ENCODE peak calls at places on chromosomes 4 and X, in five cellular contexts. V is NCI-H82, A is anterior cingulate cortex, H is NCI-H2029 treated with DMSO at 0.1 percent for 48 hours, I is sciatic nerve. O is an unnamed sample.
A peak's percentile ranks its signal among the peaks of the same experiment; 100 is the strongest.

GRCh38 chr4:23943478-23943877 is 53.6 kb upstream of the PPARGC1A start:
- DNase-seq in V (no peak), A (no peak), H (no peak), I (no peak), O (no peak)

GRCh38 chr4:147362868-147363440 is 117.9 kb upstream of the EDNRA start:
- DNase-seq in V (no peak), A (no peak), H (no peak), I (peak; percentile 79), O (no peak)

GRCh38 chrX:94576367-94577004 is 902.5 kb downstream of the FAM133A start:
- DNase-seq in V (peak; percentile 2), A (no peak), H (no peak), I (no peak), O (no peak)

GRCh38 chr4:184473265-184473514 is 1.2 kb downstream of the IRF2 start:
- DNase-seq in V (no peak), A (no peak), H (no peak), I (no peak), O (no peak)

GRCh38 chr4:51995647-51996046 is 24.5 kb downstream of the LRRC66 start:
- DNase-seq in V (no peak), A (no peak), H (no peak), I (no peak), O (no peak)

GRCh38 chr4:5051210-5051691 is at the start of gene STK32B:
- DNase-seq in V (peak; percentile 83), A (no peak), H (no peak), I (peak; percentile 78), O (peak; percentile 33)

GRCh38 chr4:47505666-47506065 is 20.6 kb downstream of the ATP10D start:
- DNase-seq in V (no peak), A (no peak), H (no peak), I (no peak), O (no peak)

GRCh38 chr4:152508386-152508785 is 27.5 kb downstream of the FBXW7 start:
- DNase-seq in V (no peak), A (no peak), H (no peak), I (no peak), O (no peak)

GRCh38 chrX:83077606-83078005 is 430.5 kb upstream of the POU3F4 start:
- DNase-seq in V (no peak), A (no peak), H (no peak), I (no peak), O (peak; percentile 8)

GRCh38 chr4:3480528-3481112 is 17.5 kb downstream of the DOK7 start:
- DNase-seq in V (peak; percentile 68), A (peak; percentile 49), H (no peak), I (peak; percentile 84), O (peak; percentile 56)

GRCh38 chr4:92304073-92304472 is 307 bp downstream of the GRID2 start:
- DNase-seq in V (peak; percentile 30), A (peak; percentile 34), H (no peak), I (no peak), O (no peak)

GRCh38 chr4:16881151-16881884 is 17.1 kb downstream of the LDB2 start:
- DNase-seq in V (no peak), A (no peak), H (no peak), I (no peak), O (no peak)

GRCh38 chr4:87865288-87865687 is 32.5 kb downstream of the MEPE start:
- DNase-seq in V (no peak), A (no peak), H (peak; percentile 34), I (no peak), O (no peak)

GRCh38 chr4:174437324-174437723 is 85.0 kb downstream of the HPGD start:
- DNase-seq in V (no peak), A (no peak), H (no peak), I (no peak), O (no peak)

GRCh38 chrX:149937881-149938426 is 337 bp downstream of the EOLA2 start:
- DNase-seq in V (peak; percentile 59), A (peak; percentile 39), H (no peak), I (peak; percentile 74), O (no peak)

GRCh38 chr4:37516057-37516775 is 170.0 kb downstream of the RELL1 start:
- DNase-seq in V (no peak), A (no peak), H (no peak), I (no peak), O (no peak)